ENCODE peak calls at places on chromosome 1, in nine cellular contexts. G is B cell; V is stimulated activated CD8-positive, alpha-beta memory T cell treated with anti-CD3 and anti-CD28 coated beads, Interleukin-12 subunit alpha, Interleukin-12 subunit beta, amount 100 ng/mL, for 1 hour; T is substantia nigra; X is activated CD8-positive, alpha-beta memory T cell treated with anti-CD3 and anti-CD28 coated beads for 4 hours; C is amniotic stem cell; L is AG09319; D is RWPE1; Y is GM03348. P is an unnamed sample.

GRCh38 chr1:150257624-150258274 is at the start of gene CA14:
- DNase-seq in G (no peak), V (no peak), T (peak; percentile 47), X (no peak), C (no peak), L (no peak), D (no peak), Y (no peak), P (peak; percentile 52)

GRCh38 chr1:202725541-202725940 is 15.3 kb upstream of the SYT2 start:
- DNase-seq in G (no peak), V (no peak), T (no peak), X (no peak), C (no peak), L (no peak), D (no peak), Y (no peak), P (no peak)

GRCh38 chr1:111290640-111291039 is at the start of gene CHIA:
- DNase-seq in G (no peak), V (no peak), T (no peak), X (no peak), C (no peak), L (no peak), D (peak; percentile 13), Y (no peak), P (no peak)

GRCh38 chr1:233909195-233909594 is 4.7 kb downstream of the SLC35F3 start:
- DNase-seq in G (no peak), V (no peak), T (no peak), X (no peak), C (no peak), L (no peak), D (peak; percentile 78), Y (no peak), P (no peak)

GRCh38 chr1:6447818-6448748 is 17.9 kb downstream of the TNFRSF25 start:
- DNase-seq in G (peak; percentile 69), V (no peak), T (no peak), X (no peak), C (no peak), L (no peak), D (no peak), Y (no peak), P (no peak)

GRCh38 chr1:201013031-201013485 is 10.5 kb downstream of the KIF21B start:
- DNase-seq in G (no peak), V (no peak), T (no peak), X (no peak), C (no peak), L (no peak), D (no peak), Y (no peak), P (no peak)

GRCh38 chr1:37153116-37153515 is 118.8 kb upstream of the GRIK3 start:
- DNase-seq in G (no peak), V (no peak), T (no peak), X (no peak), C (no peak), L (no peak), D (no peak), Y (no peak), P (no peak)

GRCh38 chr1:223706077-223706988 is 6.0 kb upstream of the CAPN2 start:
- DNase-seq in G (no peak), V (no peak), T (no peak), X (no peak), C (peak; percentile 75), L (peak; percentile 74), D (no peak), Y (peak; percentile 64), P (peak; percentile 22)

GRCh38 chr1:29937356-29937755 is 701.0 kb downstream of the PTPRU start:
- DNase-seq in G (no peak), V (no peak), T (no peak), X (no peak), C (no peak), L (no peak), D (no peak), Y (no peak), P (no peak)

GRCh38 chr1:71080178-71080781 is 555 bp downstream of the ZRANB2 start:
- DNase-seq in G (peak; percentile 4), V (no peak), T (no peak), X (no peak), C (no peak), L (no peak), D (peak; percentile 49), Y (peak; percentile 27), P (no peak)

GRCh38 chr1:11929849-11930248 is 3.6 kb upstream of the KIAA2013 start:
- DNase-seq in G (no peak), V (no peak), T (no peak), X (no peak), C (no peak), L (no peak), D (no peak), Y (peak; percentile 78), P (no peak)

GRCh38 chr1:116847688-116848531 is 61.8 kb upstream of the PTGFRN start:
- DNase-seq in G (no peak), V (no peak), T (no peak), X (no peak), C (peak; percentile 26), L (no peak), D (no peak), Y (peak; percentile 67), P (peak; percentile 18)

GRCh38 chr1:20899154-20899972 is 112.3 kb upstream of the HP1BP3 start:
- DNase-seq in G (no peak), V (no peak), T (no peak), X (no peak), C (no peak), L (no peak), D (no peak), Y (no peak), P (no peak)

GRCh38 chr1:27567183-27567526 is 36.8 kb downstream of the AHDC1 start:
- DNase-seq in G (no peak), V (no peak), T (no peak), X (no peak), C (no peak), L (no peak), D (no peak), Y (no peak), P (no peak)

GRCh38 chr1:81757398-81758020 is 43.2 kb upstream of the ADGRL2 start:
- DNase-seq in G (no peak), V (no peak), T (no peak), X (no peak), C (no peak), L (peak; percentile 31), D (no peak), Y (no peak), P (no peak)

GRCh38 chr1:1430114-1430982 is 5.1 kb upstream of the VWA1 start:
- DNase-seq in G (peak; percentile 47), V (no peak), T (peak; percentile 66), X (no peak), C (no peak), L (peak; percentile 18), D (no peak), Y (peak; percentile 84), P (peak; percentile 78)

GRCh38 chr1:20279507-20279906 is 11.2 kb upstream of the VWA5B1 start:
- DNase-seq in G (no peak), V (no peak), T (no peak), X (no peak), C (no peak), L (no peak), D (peak; percentile 71), Y (peak; percentile 68), P (no peak)

GRCh38 chr1:19643602-19644419 is at the start of gene NBL1:
- DNase-seq in G (peak; percentile 92), V (peak; percentile 42), T (no peak), X (peak; percentile 43), C (no peak), L (no peak), D (peak; percentile 77), Y (peak; percentile 93), P (peak; percentile 27)

GRCh38 chr1:14567056-14567455 is 31.4 kb upstream of the KAZN start:
- DNase-seq in G (no peak), V (no peak), T (no peak), X (no peak), C (no peak), L (no peak), D (no peak), Y (no peak), P (no peak)

GRCh38 chr1:109256971-109257681 is 7.8 kb downstream of the CELSR2 start:
- DNase-seq in G (no peak), V (no peak), T (no peak), X (no peak), C (no peak), L (no peak), D (peak; percentile 84), Y (no peak), P (no peak)

GRCh38 chr1:110056776-110057175 is 13.7 kb downstream of the ALX3 start:
- DNase-seq in G (no peak), V (no peak), T (no peak), X (no peak), C (peak; percentile 66), L (no peak), D (peak; percentile 26), Y (peak; percentile 81), P (no peak)